ENCODE peak calls at places on chromosomes 11 and 22, in four cellular contexts. One of them, this sample, is unnamed.

GRCh38 chr11:8928981-8929615 is 3.6 kb downstream of the C11orf16 start:
- DNase-seq in HCT116: no peak
- DNase-seq in SK-N-SH: no peak
- DNase-seq in GM12878: no peak
- DNase-seq in this sample: no peak

GRCh38 chr11:103450241-103450640 is 341.0 kb downstream of the DYNC2H1 start:
- DNase-seq in HCT116: no peak
- DNase-seq in GM12878: no peak
- DNase-seq in SK-N-SH: no peak
- DNase-seq in this sample: no peak

GRCh38 chr22:34236527-34236926 is 316.3 kb upstream of the LARGE1 start:
- DNase-seq in HCT116: no peak
- DNase-seq in SK-N-SH: no peak
- DNase-seq in GM12878: no peak
- DNase-seq in this sample: no peak

GRCh38 chr11:63999349-64000025 is 13.2 kb downstream of the OTUB1 start:
- DNase-seq in SK-N-SH: peak
- DNase-seq in HCT116: no peak
- DNase-seq in GM12878: no peak
- DNase-seq in this sample: peak

GRCh38 chr11:30091246-30091645 is 74.4 kb upstream of the KCNA4 start:
- DNase-seq in SK-N-SH: no peak
- DNase-seq in GM12878: no peak
- DNase-seq in HCT116: no peak
- DNase-seq in this sample: no peak

GRCh38 chr22:36373258-36373579 is 14.5 kb downstream of the MYH9 start:
- DNase-seq in GM12878: no peak
- DNase-seq in SK-N-SH: no peak
- DNase-seq in HCT116: no peak
- DNase-seq in this sample: no peak

GRCh38 chr11:62555464-62556092 is 9.0 kb upstream of the AHNAK start:
- DNase-seq in HCT116: no peak
- DNase-seq in GM12878: peak
- DNase-seq in SK-N-SH: peak
- DNase-seq in this sample: no peak

GRCh38 chr11:113045146-113045545 is 83.9 kb downstream of the NCAM1 start:
- DNase-seq in HCT116: no peak
- DNase-seq in GM12878: no peak
- DNase-seq in SK-N-SH: no peak
- DNase-seq in this sample: no peak

GRCh38 chr11:126799974-126800373 is 200.6 kb downstream of the KIRREL3 start:
- DNase-seq in SK-N-SH: no peak
- DNase-seq in HCT116: no peak
- DNase-seq in GM12878: no peak
- DNase-seq in this sample: no peak

GRCh38 chr11:77806415-77806814 is 14.1 kb downstream of the RSF1 start:
- DNase-seq in SK-N-SH: no peak
- DNase-seq in GM12878: no peak
- DNase-seq in HCT116: no peak
- DNase-seq in this sample: no peak
- TF ChIP-seq YY1 in SK-N-SH: no peak
- TF ChIP-seq YY1 in GM12878: no peak
- TF ChIP-seq YY1 in HCT116: no peak
- TF ChIP-seq YY1 in this sample: no peak

GRCh38 chr11:2195756-2196088 is 24.1 kb upstream of the TH start:
- DNase-seq in GM12878: no peak
- DNase-seq in HCT116: no peak
- DNase-seq in SK-N-SH: no peak
- DNase-seq in this sample: no peak

GRCh38 chr11:2192435-2192834 is 20.8 kb upstream of the TH start:
- DNase-seq in HCT116: no peak
- DNase-seq in SK-N-SH: no peak
- DNase-seq in GM12878: no peak
- DNase-seq in this sample: no peak

GRCh38 chr11:2193099-2193886 is 21.7 kb upstream of the TH start:
- DNase-seq in GM12878: no peak
- DNase-seq in HCT116: no peak
- DNase-seq in SK-N-SH: peak
- DNase-seq in this sample: no peak

GRCh38 chr11:2196970-2197770 is 25.6 kb upstream of the TH start:
- DNase-seq in SK-N-SH: peak
- DNase-seq in GM12878: no peak
- DNase-seq in HCT116: peak
- DNase-seq in this sample: peak

DNA sequence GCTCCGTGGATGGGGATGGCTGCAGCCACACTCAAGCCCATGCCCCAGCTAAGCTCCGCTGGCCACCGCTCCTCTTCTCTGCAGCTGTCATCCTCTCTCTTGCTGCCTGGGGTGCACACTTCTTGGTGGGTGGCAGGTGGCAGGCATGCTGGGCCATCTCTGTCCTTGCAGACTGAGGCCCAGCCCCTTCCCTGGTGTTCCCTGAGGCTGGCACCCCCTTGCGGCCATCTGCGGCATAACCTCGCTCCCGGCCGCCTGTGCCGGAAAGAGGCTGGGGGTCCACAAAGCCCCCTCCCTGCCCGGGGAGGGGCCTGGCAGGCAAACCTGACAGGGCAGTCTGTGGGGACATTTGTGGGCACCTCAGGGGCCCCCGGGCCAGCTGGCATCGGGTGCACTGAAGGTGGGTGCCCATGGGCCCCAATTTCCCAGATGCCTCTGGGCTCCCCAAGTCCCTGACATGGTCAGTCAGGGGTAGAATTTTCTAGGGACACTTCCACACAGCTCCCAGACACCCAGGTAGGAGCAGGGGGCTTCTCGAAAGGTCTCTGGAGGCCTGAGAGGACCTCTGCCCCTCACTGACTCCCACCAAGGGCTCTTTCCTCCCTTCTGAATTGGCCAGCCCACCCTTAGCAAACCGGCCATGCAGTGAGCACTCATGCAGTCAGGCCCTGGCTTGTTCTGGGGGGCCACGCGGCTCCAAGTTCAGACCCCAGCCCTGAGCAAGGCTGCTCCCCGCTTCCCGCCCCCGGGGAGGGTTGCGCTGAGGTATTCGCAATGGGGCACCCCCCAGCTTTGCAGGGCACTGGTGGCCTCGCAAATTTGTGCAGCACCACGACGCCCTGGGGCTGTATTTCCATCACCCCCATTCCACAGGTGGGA is 23.5 kb upstream of the TH start:
- DNase-seq in HCT116: no peak
- DNase-seq in GM12878: no peak
- DNase-seq in SK-N-SH: peak
- DNase-seq in this sample: peak
- TF ChIP-seq YY1 in HCT116: no peak
- TF ChIP-seq YY1 in GM12878: no peak
- TF ChIP-seq YY1 in SK-N-SH: no peak
- TF ChIP-seq YY1 in this sample: no peak

GRCh38 chr11:41431784-41432183 is 27.7 kb downstream of the LRRC4C start:
- DNase-seq in GM12878: no peak
- DNase-seq in HCT116: no peak
- DNase-seq in SK-N-SH: peak
- DNase-seq in this sample: peak
- TF ChIP-seq YY1 in GM12878: no peak
- TF ChIP-seq YY1 in HCT116: no peak
- TF ChIP-seq YY1 in SK-N-SH: no peak
- TF ChIP-seq YY1 in this sample: no peak

GRCh38 chr11:122179966-122180365 is 64.0 kb upstream of the BLID start:
- DNase-seq in GM12878: no peak
- DNase-seq in HCT116: no peak
- DNase-seq in SK-N-SH: no peak
- DNase-seq in this sample: no peak

GRCh38 chr11:122175316-122175715 is 59.3 kb upstream of the BLID start:
- DNase-seq in SK-N-SH: no peak
- DNase-seq in GM12878: no peak
- DNase-seq in HCT116: no peak
- DNase-seq in this sample: no peak

GRCh38 chr11:122178795-122179194 is 62.8 kb upstream of the BLID start:
- DNase-seq in HCT116: no peak
- DNase-seq in GM12878: no peak
- DNase-seq in SK-N-SH: no peak
- DNase-seq in this sample: no peak

GRCh38 chr11:122176651-122177050 is 60.6 kb upstream of the BLID start:
- DNase-seq in GM12878: no peak
- DNase-seq in SK-N-SH: no peak
- DNase-seq in HCT116: no peak
- DNase-seq in this sample: no peak

DNA sequence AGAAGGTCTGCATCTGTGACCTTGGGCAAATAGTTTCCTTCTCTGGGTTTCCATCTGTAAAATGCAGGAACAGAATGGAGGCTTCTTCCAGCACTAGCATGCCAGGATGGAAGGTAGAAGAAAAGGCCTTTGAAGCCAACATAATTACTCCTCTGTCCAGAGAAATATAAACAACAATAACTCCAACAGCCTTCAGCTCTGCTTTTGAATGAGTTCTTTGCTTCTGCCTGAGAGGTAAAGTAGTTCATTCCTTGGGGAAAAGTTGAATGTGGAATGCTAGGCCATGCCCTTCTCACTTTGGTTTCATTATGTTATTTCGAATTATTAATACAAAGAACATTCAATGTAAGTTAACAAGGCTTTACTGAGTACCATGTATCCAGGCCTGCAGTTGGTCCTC is 61.2 kb upstream of the BLID start:
- DNase-seq in GM12878: no peak
- DNase-seq in HCT116: no peak
- DNase-seq in SK-N-SH: no peak
- DNase-seq in this sample: no peak
- TF ChIP-seq YY1 in GM12878: no peak
- TF ChIP-seq YY1 in HCT116: no peak
- TF ChIP-seq YY1 in SK-N-SH: no peak
- TF ChIP-seq YY1 in this sample: no peak

GRCh38 chr11:69941546-69942332 is 122.5 kb upstream of the FGF3 start:
- DNase-seq in HCT116: no peak
- DNase-seq in SK-N-SH: no peak
- DNase-seq in GM12878: no peak
- DNase-seq in this sample: no peak
- TF ChIP-seq YY1 in HCT116: no peak
- TF ChIP-seq YY1 in SK-N-SH: no peak
- TF ChIP-seq YY1 in GM12878: no peak
- TF ChIP-seq YY1 in this sample: no peak

GRCh38 chr11:33724644-33725035 is 11.6 kb downstream of the CD59 start:
- DNase-seq in HCT116: no peak
- DNase-seq in SK-N-SH: no peak
- DNase-seq in GM12878: no peak
- DNase-seq in this sample: no peak

GRCh38 chr11:33722579-33723234 is 13.5 kb downstream of the CD59 start:
- DNase-seq in SK-N-SH: no peak
- DNase-seq in GM12878: peak
- DNase-seq in HCT116: no peak
- DNase-seq in this sample: no peak

GRCh38 chr11:33721291-33721840 is 14.9 kb downstream of the CD59 start:
- DNase-seq in GM12878: no peak
- DNase-seq in HCT116: no peak
- DNase-seq in SK-N-SH: no peak
- DNase-seq in this sample: no peak

GRCh38 chr11:33721984-33722383 is 14.2 kb downstream of the CD59 start:
- DNase-seq in SK-N-SH: no peak
- DNase-seq in GM12878: no peak
- DNase-seq in HCT116: no peak
- DNase-seq in this sample: no peak

GRCh38 chr11:33723238-33723881 is 12.9 kb downstream of the CD59 start:
- DNase-seq in SK-N-SH: no peak
- DNase-seq in HCT116: peak
- DNase-seq in GM12878: no peak
- DNase-seq in this sample: no peak
- TF ChIP-seq YY1 in SK-N-SH: no peak
- TF ChIP-seq YY1 in HCT116: no peak
- TF ChIP-seq YY1 in GM12878: no peak
- TF ChIP-seq YY1 in this sample: no peak

GRCh38 chr11:124082371-124082770 is 32.9 kb upstream of the VWA5A start:
- DNase-seq in SK-N-SH: no peak
- DNase-seq in HCT116: no peak
- DNase-seq in GM12878: no peak
- DNase-seq in this sample: no peak
- TF ChIP-seq YY1 in SK-N-SH: no peak
- TF ChIP-seq YY1 in HCT116: no peak
- TF ChIP-seq YY1 in GM12878: no peak
- TF ChIP-seq YY1 in this sample: no peak

GRCh38 chr11:41281131-41281742 is 178.2 kb downstream of the LRRC4C start:
- DNase-seq in GM12878: no peak
- DNase-seq in HCT116: no peak
- DNase-seq in SK-N-SH: no peak
- DNase-seq in this sample: no peak
- TF ChIP-seq YY1 in GM12878: no peak
- TF ChIP-seq YY1 in HCT116: no peak
- TF ChIP-seq YY1 in SK-N-SH: no peak
- TF ChIP-seq YY1 in this sample: no peak

DNA sequence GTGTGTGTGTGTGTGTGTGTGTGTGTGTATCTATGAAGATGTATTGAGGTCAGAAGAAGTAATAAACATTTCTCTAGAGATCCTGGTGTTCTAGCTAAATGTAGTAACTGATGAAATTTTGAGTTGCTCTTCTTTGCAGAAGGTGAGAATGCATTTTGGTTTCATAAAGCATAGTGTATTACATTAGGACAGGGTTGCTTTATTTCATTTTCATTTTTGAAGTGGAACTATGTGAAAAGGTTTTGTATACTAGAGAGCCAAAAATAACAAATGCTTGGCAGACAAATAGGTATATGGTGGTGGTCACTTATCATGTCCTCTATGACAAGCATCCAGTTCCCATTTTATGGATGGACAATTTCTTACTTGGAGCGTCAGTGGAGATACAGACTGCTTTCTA is 99.0 kb downstream of the CASP12 start:
- DNase-seq in HCT116: no peak
- DNase-seq in GM12878: peak
- DNase-seq in SK-N-SH: no peak
- DNase-seq in this sample: no peak
- TF ChIP-seq YY1 in HCT116: no peak
- TF ChIP-seq YY1 in GM12878: no peak
- TF ChIP-seq YY1 in SK-N-SH: no peak
- TF ChIP-seq YY1 in this sample: no peak